ENCODE peak calls at places on chromosomes 2 and 18, in six cellular contexts. One of them, this sample, is unnamed.

GRCh38 chr2:141641462-141641861 is 489.4 kb downstream of the LRP1B start:
- DNase-seq in GM23338: no peak
- DNase-seq in kidney: no peak
- DNase-seq in tibial nerve: no peak
- DNase-seq in mesothelial cell of epicardium: no peak
- DNase-seq in cardiac muscle cell: no peak
- DNase-seq in this sample: no peak

GRCh38 chr2:143607446-143608110 is 478.4 kb downstream of the ARHGAP15 start:
- DNase-seq in GM23338: peak; percentile 71
- DNase-seq in kidney: no peak
- DNase-seq in tibial nerve: no peak
- DNase-seq in mesothelial cell of epicardium: no peak
- DNase-seq in cardiac muscle cell: no peak
- DNase-seq in this sample: no peak

GRCh38 chr2:42881732-42882131 is 89.3 kb upstream of the HAAO start:
- DNase-seq in GM23338: no peak
- DNase-seq in kidney: no peak
- DNase-seq in tibial nerve: no peak
- DNase-seq in mesothelial cell of epicardium: no peak
- DNase-seq in cardiac muscle cell: no peak
- DNase-seq in this sample: no peak

GRCh38 chr2:132009874-132010521 is 151.8 kb downstream of the ANKRD30BL start:
- DNase-seq in GM23338: peak; percentile 47
- DNase-seq in kidney: no peak
- DNase-seq in tibial nerve: no peak
- DNase-seq in mesothelial cell of epicardium: no peak
- DNase-seq in cardiac muscle cell: peak; percentile 1
- DNase-seq in this sample: peak; percentile 3

GRCh38 chr2:12428324-12428723 is 288.4 kb upstream of the TRIB2 start:
- DNase-seq in GM23338: peak; percentile 61
- DNase-seq in kidney: no peak
- DNase-seq in tibial nerve: no peak
- DNase-seq in mesothelial cell of epicardium: no peak
- DNase-seq in cardiac muscle cell: no peak
- DNase-seq in this sample: no peak

GRCh38 chr2:216877085-216877484 is 17.2 kb upstream of the TNP1 start:
- DNase-seq in GM23338: no peak
- DNase-seq in kidney: no peak
- DNase-seq in tibial nerve: no peak
- DNase-seq in mesothelial cell of epicardium: no peak
- DNase-seq in cardiac muscle cell: no peak
- DNase-seq in this sample: no peak

GRCh38 chr2:183859129-183859528 is 734.9 kb downstream of the NUP35 start:
- DNase-seq in GM23338: no peak
- DNase-seq in kidney: no peak
- DNase-seq in tibial nerve: no peak
- DNase-seq in mesothelial cell of epicardium: no peak
- DNase-seq in cardiac muscle cell: no peak
- DNase-seq in this sample: no peak

GRCh38 chr2:30373881-30374302 is 73.2 kb upstream of the LCLAT1 start:
- DNase-seq in GM23338: no peak
- DNase-seq in kidney: no peak
- DNase-seq in tibial nerve: no peak
- DNase-seq in mesothelial cell of epicardium: no peak
- DNase-seq in cardiac muscle cell: no peak
- DNase-seq in this sample: no peak

GRCh38 chr2:161238559-161239415 is 69.4 kb upstream of the PSMD14 start:
- DNase-seq in GM23338: peak; percentile 96
- DNase-seq in kidney: peak; percentile 89
- DNase-seq in tibial nerve: no peak
- DNase-seq in mesothelial cell of epicardium: peak; percentile 44
- DNase-seq in cardiac muscle cell: peak; percentile 73
- DNase-seq in this sample: peak; percentile 61

GRCh38 chr2:148642891-148643416 is 1.6 kb upstream of the EPC2 start:
- DNase-seq in GM23338: no peak
- DNase-seq in kidney: no peak
- DNase-seq in tibial nerve: peak; percentile 46
- DNase-seq in mesothelial cell of epicardium: no peak
- DNase-seq in cardiac muscle cell: no peak
- DNase-seq in this sample: peak; percentile 23

GRCh38 chr2:235105821-235106359 is 154.1 kb downstream of the SH3BP4 start:
- DNase-seq in GM23338: no peak
- DNase-seq in kidney: no peak
- DNase-seq in tibial nerve: no peak
- DNase-seq in mesothelial cell of epicardium: no peak
- DNase-seq in cardiac muscle cell: no peak
- DNase-seq in this sample: no peak

GRCh38 chr2:222743263-222743865 is 71.9 kb downstream of the MOGAT1 start:
- DNase-seq in GM23338: no peak
- DNase-seq in kidney: peak; percentile 71
- DNase-seq in tibial nerve: peak; percentile 40
- DNase-seq in mesothelial cell of epicardium: no peak
- DNase-seq in cardiac muscle cell: no peak
- DNase-seq in this sample: no peak

GRCh38 chr2:172829229-172829628 is 93.6 kb downstream of the RAPGEF4 start:
- DNase-seq in GM23338: no peak
- DNase-seq in kidney: no peak
- DNase-seq in tibial nerve: no peak
- DNase-seq in mesothelial cell of epicardium: no peak
- DNase-seq in cardiac muscle cell: no peak
- DNase-seq in this sample: no peak

GRCh38 chr2:67476808-67477790 is 80.0 kb downstream of the ETAA1 start:
- DNase-seq in GM23338: peak; percentile 60
- DNase-seq in kidney: no peak
- DNase-seq in tibial nerve: no peak
- DNase-seq in mesothelial cell of epicardium: no peak
- DNase-seq in cardiac muscle cell: peak; percentile 43
- DNase-seq in this sample: peak; percentile 6

GRCh38 chr2:170770008-170770303 is 222 bp upstream of the ERICH2 start:
- DNase-seq in GM23338: no peak
- DNase-seq in kidney: no peak
- DNase-seq in tibial nerve: no peak
- DNase-seq in mesothelial cell of epicardium: no peak
- DNase-seq in cardiac muscle cell: no peak
- DNase-seq in this sample: no peak

GRCh38 chr2:216713691-216714411 is 18.5 kb upstream of the IGFBP5 start:
- DNase-seq in GM23338: no peak
- DNase-seq in kidney: no peak
- DNase-seq in tibial nerve: peak; percentile 38
- DNase-seq in mesothelial cell of epicardium: no peak
- DNase-seq in cardiac muscle cell: no peak
- DNase-seq in this sample: no peak

GRCh38 chr2:168658706-168659105 is 143.7 kb upstream of the NOSTRIN start:
- DNase-seq in GM23338: no peak
- DNase-seq in kidney: no peak
- DNase-seq in tibial nerve: no peak
- DNase-seq in mesothelial cell of epicardium: no peak
- DNase-seq in cardiac muscle cell: no peak
- DNase-seq in this sample: no peak

GRCh38 chr2:223824301-223824700 is 13.1 kb downstream of the AP1S3 start:
- DNase-seq in GM23338: no peak
- DNase-seq in kidney: no peak
- DNase-seq in tibial nerve: no peak
- DNase-seq in mesothelial cell of epicardium: no peak
- DNase-seq in cardiac muscle cell: no peak
- DNase-seq in this sample: no peak

GRCh38 chr2:231222318-231223000 is 24.0 kb downstream of the ARMC9 start:
- DNase-seq in GM23338: no peak
- DNase-seq in kidney: no peak
- DNase-seq in tibial nerve: no peak
- DNase-seq in mesothelial cell of epicardium: no peak
- DNase-seq in cardiac muscle cell: no peak
- DNase-seq in this sample: no peak

GRCh38 chr2:152440049-152440448 is 105.1 kb downstream of the FMNL2 start:
- DNase-seq in GM23338: no peak
- DNase-seq in kidney: no peak
- DNase-seq in tibial nerve: no peak
- DNase-seq in mesothelial cell of epicardium: no peak
- DNase-seq in cardiac muscle cell: no peak
- DNase-seq in this sample: no peak

GRCh38 chr2:224029876-224030275 is 9.2 kb downstream of the SERPINE2 start:
- DNase-seq in GM23338: no peak
- DNase-seq in kidney: no peak
- DNase-seq in tibial nerve: no peak
- DNase-seq in mesothelial cell of epicardium: no peak
- DNase-seq in cardiac muscle cell: no peak
- DNase-seq in this sample: no peak

GRCh38 chr18:60555629-60556028 is 183.1 kb upstream of the MC4R start:
- DNase-seq in GM23338: no peak
- DNase-seq in kidney: no peak
- DNase-seq in tibial nerve: no peak
- DNase-seq in mesothelial cell of epicardium: no peak
- DNase-seq in cardiac muscle cell: no peak
- DNase-seq in this sample: no peak

GRCh38 chr2:178193496-178193822 is 853 bp upstream of the OSBPL6 start:
- DNase-seq in GM23338: no peak
- DNase-seq in kidney: no peak
- DNase-seq in tibial nerve: no peak
- DNase-seq in mesothelial cell of epicardium: no peak
- DNase-seq in cardiac muscle cell: no peak
- DNase-seq in this sample: no peak

GRCh38 chr2:121175326-121175725 is 109.7 kb downstream of the TFCP2L1 start:
- DNase-seq in GM23338: peak; percentile 7
- DNase-seq in kidney: no peak
- DNase-seq in tibial nerve: no peak
- DNase-seq in mesothelial cell of epicardium: no peak
- DNase-seq in cardiac muscle cell: no peak
- DNase-seq in this sample: no peak

GRCh38 chr2:217913415-217913814 is 89.4 kb downstream of the TNS1 start:
- DNase-seq in GM23338: no peak
- DNase-seq in kidney: no peak
- DNase-seq in tibial nerve: no peak
- DNase-seq in mesothelial cell of epicardium: no peak
- DNase-seq in cardiac muscle cell: no peak
- DNase-seq in this sample: no peak

GRCh38 chr18:9055185-9055584 is 47.3 kb upstream of the NDUFV2 start:
- DNase-seq in GM23338: no peak
- DNase-seq in kidney: no peak
- DNase-seq in tibial nerve: no peak
- DNase-seq in mesothelial cell of epicardium: no peak
- DNase-seq in cardiac muscle cell: no peak
- DNase-seq in this sample: no peak

GRCh38 chr2:101697794-101698418 is 399 bp downstream of the MAP4K4 start:
- DNase-seq in GM23338: peak; percentile 23
- DNase-seq in kidney: peak; percentile 70
- DNase-seq in tibial nerve: no peak
- DNase-seq in mesothelial cell of epicardium: no peak
- DNase-seq in cardiac muscle cell: peak; percentile 56
- DNase-seq in this sample: no peak

GRCh38 chr2:190466819-190467444 is 58.8 kb downstream of the MFSD6 start:
- DNase-seq in GM23338: no peak
- DNase-seq in kidney: no peak
- DNase-seq in tibial nerve: no peak
- DNase-seq in mesothelial cell of epicardium: no peak
- DNase-seq in cardiac muscle cell: no peak
- DNase-seq in this sample: no peak

GRCh38 chr18:76475450-76476203 is 19.4 kb downstream of the ZNF516 start:
- DNase-seq in GM23338: no peak
- DNase-seq in kidney: no peak
- DNase-seq in tibial nerve: no peak
- DNase-seq in mesothelial cell of epicardium: no peak
- DNase-seq in cardiac muscle cell: no peak
- DNase-seq in this sample: no peak
- TF ChIP-seq CTCF in GM23338: peak; percentile 11
- TF ChIP-seq CTCF in kidney: no peak
- TF ChIP-seq CTCF in tibial nerve: no peak
- TF ChIP-seq CTCF in mesothelial cell of epicardium: no peak
- TF ChIP-seq CTCF in cardiac muscle cell: no peak
- TF ChIP-seq CTCF in this sample: no peak

DNA sequence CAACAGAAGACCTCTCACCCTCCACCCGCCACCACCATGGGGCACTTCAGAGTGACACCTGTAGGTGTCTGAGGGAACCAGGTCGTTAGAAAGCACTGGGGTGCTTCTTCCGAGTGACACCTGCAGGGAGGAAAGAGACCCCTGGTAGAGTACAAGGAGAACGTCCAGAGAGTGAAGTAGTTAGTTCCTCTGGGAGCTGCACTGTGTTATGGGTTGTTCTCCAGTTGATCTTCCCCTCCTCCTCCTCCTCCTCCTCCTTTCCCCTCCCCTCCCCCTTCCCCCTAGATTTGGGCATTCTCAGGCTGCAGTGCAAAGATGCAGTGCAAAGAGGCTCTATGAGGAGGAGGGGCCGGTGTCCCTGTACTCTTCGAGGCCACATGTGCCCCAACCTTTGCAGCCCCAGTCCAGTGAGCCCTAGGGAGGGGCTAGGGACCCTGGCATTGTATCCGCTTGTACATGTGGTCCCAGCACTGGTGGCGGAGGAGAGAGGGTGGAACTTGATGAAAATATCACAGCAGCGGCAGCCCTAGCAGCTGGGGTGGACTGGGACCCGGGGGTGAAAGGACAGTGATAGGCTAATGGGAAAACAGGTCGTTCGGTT is 850 bp downstream of the DNAJB2 start:
- DNase-seq in GM23338: no peak
- DNase-seq in kidney: peak; percentile 70
- DNase-seq in tibial nerve: no peak
- DNase-seq in mesothelial cell of epicardium: no peak
- DNase-seq in cardiac muscle cell: no peak
- DNase-seq in this sample: no peak
- TF ChIP-seq CTCF in GM23338: no peak
- TF ChIP-seq CTCF in kidney: no peak
- TF ChIP-seq CTCF in tibial nerve: no peak
- TF ChIP-seq CTCF in mesothelial cell of epicardium: no peak
- TF ChIP-seq CTCF in cardiac muscle cell: no peak
- TF ChIP-seq CTCF in this sample: peak; percentile 2

DNA sequence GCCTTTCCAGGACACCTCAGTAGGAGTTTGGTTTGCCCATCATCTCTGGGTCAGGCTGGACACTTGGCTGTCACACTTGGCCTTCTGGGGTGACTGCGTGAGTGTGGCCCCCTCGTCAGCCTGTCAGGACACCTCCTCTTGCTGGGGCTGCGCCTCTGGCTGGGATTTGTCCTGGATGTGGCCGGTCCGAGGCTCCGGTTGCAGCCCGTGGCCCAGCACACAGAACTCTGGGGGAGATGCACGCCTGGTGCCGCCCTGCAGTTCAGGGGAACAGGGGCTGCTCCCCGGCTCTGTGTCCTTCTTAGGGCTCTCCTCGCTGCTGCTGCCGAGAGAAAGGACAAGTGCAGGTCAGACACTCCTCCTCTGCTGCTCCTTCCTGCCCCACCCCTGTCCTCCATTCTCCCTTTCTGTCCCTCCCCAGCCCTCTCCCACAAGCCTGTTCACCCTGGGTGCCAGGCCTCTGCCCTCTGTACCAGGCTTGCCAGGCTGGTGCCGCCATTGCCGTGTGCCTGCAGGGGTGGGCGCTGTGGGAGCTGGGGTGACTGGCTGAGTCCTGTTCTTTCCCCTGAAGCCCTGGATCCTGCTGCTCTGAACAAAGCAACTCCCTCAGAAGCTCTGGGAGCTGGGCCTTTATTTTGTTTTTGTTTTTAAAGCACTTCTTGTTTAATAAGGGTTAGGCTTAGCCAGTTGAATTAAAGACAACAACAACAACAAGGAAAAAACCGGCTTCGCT is 9.4 kb downstream of the PCARE start:
- DNase-seq in GM23338: no peak
- DNase-seq in kidney: no peak
- DNase-seq in tibial nerve: no peak
- DNase-seq in mesothelial cell of epicardium: no peak
- DNase-seq in cardiac muscle cell: no peak
- DNase-seq in this sample: no peak
- TF ChIP-seq CTCF in GM23338: no peak
- TF ChIP-seq CTCF in kidney: no peak
- TF ChIP-seq CTCF in tibial nerve: no peak
- TF ChIP-seq CTCF in mesothelial cell of epicardium: no peak
- TF ChIP-seq CTCF in cardiac muscle cell: no peak
- TF ChIP-seq CTCF in this sample: no peak

GRCh38 chr18:79924814-79925655 is 26.4 kb downstream of the SLC66A2 start:
- DNase-seq in GM23338: no peak
- DNase-seq in kidney: peak; percentile 62
- DNase-seq in tibial nerve: no peak
- DNase-seq in mesothelial cell of epicardium: no peak
- DNase-seq in cardiac muscle cell: no peak
- DNase-seq in this sample: no peak
- TF ChIP-seq CTCF in GM23338: no peak
- TF ChIP-seq CTCF in kidney: peak; percentile 26
- TF ChIP-seq CTCF in tibial nerve: no peak
- TF ChIP-seq CTCF in mesothelial cell of epicardium: no peak
- TF ChIP-seq CTCF in cardiac muscle cell: no peak
- TF ChIP-seq CTCF in this sample: no peak